ENCODE peak calls at places on chromosomes 7 and 10, in eight cellular contexts. F is GM03348, H is esophagus muscularis mucosa, P is HFF-Myc, Q is iris pigment epithelial cell, N is midbrain, Y is T-cell, L is MG63. R is an unnamed sample.

GRCh38 chr10:32346551-32347362 is at the start of gene EPC1:
- DNase-seq in L (peak), N (peak), Q (peak), H (peak), Y (peak), F (peak), P (peak), R (peak)

GRCh38 chr7:135536160-135536559 is 21.6 kb upstream of the NUP205 start:
- DNase-seq in N (no peak), H (peak), L (no peak), P (no peak), Y (no peak), Q (peak), F (peak), R (peak)

GRCh38 chr10:133218891-133219290 is 11.1 kb upstream of the UTF1 start:
- DNase-seq in F (no peak), N (no peak), Q (no peak), L (no peak), Y (no peak), H (no peak), P (no peak), R (no peak)

GRCh38 chr10:33258951-33259350 is 75.5 kb downstream of the NRP1 start:
- DNase-seq in F (no peak), N (no peak), Y (no peak), P (no peak), Q (peak), H (no peak), L (no peak), R (peak)

GRCh38 chr7:117731455-117731854 is 141.8 kb downstream of the CTTNBP2 start:
- DNase-seq in L (no peak), H (no peak), P (no peak), Y (no peak), N (no peak), Q (no peak), F (no peak), R (no peak)

GRCh38 chr7:100003711-100004661 is 11.4 kb upstream of the ZKSCAN1 start:
- DNase-seq in H (no peak), N (peak), Y (no peak), P (no peak), L (no peak), F (no peak), Q (no peak), R (no peak)

GRCh38 chr7:149063481-149063880 is 27.0 kb downstream of the ZNF786 start:
- DNase-seq in Q (no peak), P (no peak), N (no peak), F (no peak), H (no peak), L (no peak), Y (no peak), R (no peak)

GRCh38 chr7:5701085-5701914 is 80.2 kb downstream of the RNF216 start:
- DNase-seq in L (no peak), Y (peak), F (no peak), Q (peak), N (no peak), H (no peak), P (no peak), R (peak)

GRCh38 chr7:28790467-28790866 is 167.7 kb downstream of the TRIL start:
- DNase-seq in P (no peak), L (peak), N (no peak), Y (no peak), F (no peak), Q (no peak), H (no peak), R (no peak)

GRCh38 chr10:131758062-131758941 is 142.5 kb upstream of the PPP2R2D start:
- DNase-seq in L (no peak), F (no peak), Q (no peak), P (no peak), Y (no peak), N (no peak), H (no peak), R (no peak)

GRCh38 chr7:3439333-3440030 is 138.4 kb downstream of the SDK1 start:
- DNase-seq in L (peak), H (no peak), Q (peak), P (peak), Y (no peak), N (no peak), F (no peak), R (peak)

GRCh38 chr7:28546067-28546466 is 133.7 kb downstream of the CREB5 start:
- DNase-seq in Y (no peak), N (no peak), Q (no peak), H (no peak), L (no peak), F (no peak), P (no peak), R (no peak)

R was measured in fibroblast of lung.